ENCODE peak calls at places on chromosomes 7 and 10, in four cellular contexts. One of them, this sample, is unnamed.

GRCh38 chr7:25907214-25907613 is 244.8 kb upstream of the NFE2L3 start:
- DNase-seq in lung: no peak
- DNase-seq in cardiac muscle cell: no peak
- DNase-seq in ascending aorta: no peak
- DNase-seq in this sample: no peak

GRCh38 chr10:59907918-59908807 is 1.8 kb upstream of the CCDC6 start:
- DNase-seq in ascending aorta: peak; percentile 90
- DNase-seq in lung: peak; percentile 65
- DNase-seq in cardiac muscle cell: peak; percentile 66
- DNase-seq in this sample: no peak

GRCh38 chr7:29485376-29486190 is 78.1 kb upstream of the PRR15 start:
- DNase-seq in lung: no peak
- DNase-seq in cardiac muscle cell: no peak
- DNase-seq in ascending aorta: no peak
- DNase-seq in this sample: no peak

GRCh38 chr7:55348502-55348901 is 16.6 kb upstream of the LANCL2 start:
- DNase-seq in lung: no peak
- DNase-seq in ascending aorta: no peak
- DNase-seq in cardiac muscle cell: no peak
- DNase-seq in this sample: no peak

GRCh38 chr10:72098301-72099053 is 10.1 kb upstream of the SPOCK2 start:
- DNase-seq in ascending aorta: no peak
- DNase-seq in lung: no peak
- DNase-seq in cardiac muscle cell: no peak
- DNase-seq in this sample: no peak

GRCh38 chr7:43491123-43491522 is 91.8 kb upstream of the STK17A start:
- DNase-seq in cardiac muscle cell: no peak
- DNase-seq in lung: no peak
- DNase-seq in ascending aorta: no peak
- DNase-seq in this sample: no peak

GRCh38 chr10:21293518-21294356 is 231.7 kb downstream of the SKIDA1 start:
- DNase-seq in ascending aorta: no peak
- DNase-seq in cardiac muscle cell: no peak
- DNase-seq in lung: no peak
- DNase-seq in this sample: no peak

GRCh38 chr7:48611993-48612392 is 312.4 kb upstream of the CDC14C start:
- DNase-seq in ascending aorta: no peak
- DNase-seq in lung: no peak
- DNase-seq in cardiac muscle cell: no peak
- DNase-seq in this sample: no peak

GRCh38 chr10:23871211-23871610 is 337.7 kb upstream of the KIAA1217 start:
- DNase-seq in cardiac muscle cell: no peak
- DNase-seq in ascending aorta: no peak
- DNase-seq in lung: no peak
- DNase-seq in this sample: no peak

GRCh38 chr7:101953248-101953819 is 135.9 kb downstream of the CUX1 start:
- DNase-seq in ascending aorta: peak; percentile 83
- DNase-seq in lung: no peak
- DNase-seq in cardiac muscle cell: peak; percentile 45
- DNase-seq in this sample: no peak

GRCh38 chr10:127576751-127577161 is 27.6 kb downstream of the NPS start:
- DNase-seq in cardiac muscle cell: no peak
- DNase-seq in ascending aorta: no peak
- DNase-seq in lung: no peak
- DNase-seq in this sample: no peak

GRCh38 chr7:47730135-47730534 is 148.2 kb upstream of the TNS3 start:
- DNase-seq in cardiac muscle cell: no peak
- DNase-seq in ascending aorta: no peak
- DNase-seq in lung: no peak
- DNase-seq in this sample: no peak

GRCh38 chr10:3858051-3858845 is 73.2 kb upstream of the KLF6 start:
- DNase-seq in ascending aorta: no peak
- DNase-seq in cardiac muscle cell: no peak
- DNase-seq in lung: no peak
- DNase-seq in this sample: no peak

GRCh38 chr10:35639651-35640311 is 2.3 kb downstream of the FZD8 start:
- DNase-seq in lung: no peak
- DNase-seq in ascending aorta: no peak
- DNase-seq in cardiac muscle cell: peak; percentile 56
- DNase-seq in this sample: no peak

GRCh38 chr7:150631084-150631824 is 931 bp downstream of the GIMAP6 start:
- DNase-seq in lung: no peak
- DNase-seq in ascending aorta: no peak
- DNase-seq in cardiac muscle cell: no peak
- DNase-seq in this sample: no peak

GRCh38 chr7:75995052-75995471 is 667 bp upstream of the TMEM120A start:
- DNase-seq in cardiac muscle cell: no peak
- DNase-seq in lung: no peak
- DNase-seq in ascending aorta: peak; percentile 65
- DNase-seq in this sample: no peak

GRCh38 chr7:85010306-85010705 is 176.6 kb downstream of the SEMA3D start:
- DNase-seq in ascending aorta: no peak
- DNase-seq in lung: no peak
- DNase-seq in cardiac muscle cell: peak; percentile 43
- DNase-seq in this sample: no peak

GRCh38 chr7:113118074-113118959 is at the start of gene SMIM30:
- DNase-seq in lung: peak; percentile 91
- DNase-seq in ascending aorta: peak; percentile 97
- DNase-seq in cardiac muscle cell: peak; percentile 96
- DNase-seq in this sample: peak; percentile 77

GRCh38 chr7:142808461-142808801 is 37.7 kb downstream of the PRSS2 start:
- DNase-seq in ascending aorta: no peak
- DNase-seq in cardiac muscle cell: no peak
- DNase-seq in lung: no peak
- DNase-seq in this sample: no peak

GRCh38 chr10:1057106-1057657 is 997 bp downstream of the WDR37 start:
- DNase-seq in ascending aorta: no peak
- DNase-seq in cardiac muscle cell: peak; percentile 21
- DNase-seq in lung: no peak
- DNase-seq in this sample: no peak
- H3K4me1 ChIP-seq in ascending aorta: peaks cover 12% of the 10 kb centered on the region
- H3K4me1 ChIP-seq in cardiac muscle cell: peaks cover 19% of the 10 kb centered on the region
- H3K4me1 ChIP-seq in lung: peaks cover 30% of the 10 kb centered on the region
- H3K4me1 ChIP-seq in this sample: peaks cover 12% of the 10 kb centered on the region

GRCh38 chr10:101123085-101123814 is 7.8 kb upstream of the TLX1 start:
- DNase-seq in lung: no peak
- DNase-seq in cardiac muscle cell: no peak
- DNase-seq in ascending aorta: no peak
- DNase-seq in this sample: no peak
- H3K4me3 ChIP-seq in lung: no peak overlapping the region
- H3K4me3 ChIP-seq in cardiac muscle cell: peak overlapping the region; percentile 4
- H3K4me3 ChIP-seq in ascending aorta: no peak overlapping the region
- H3K4me3 ChIP-seq in this sample: peak overlapping the region; percentile 60

GRCh38 chr10:13414855-13415254 is 66.8 kb upstream of the SEPHS1 start:
- DNase-seq in ascending aorta: no peak
- DNase-seq in lung: no peak
- DNase-seq in cardiac muscle cell: peak; percentile 14
- DNase-seq in this sample: no peak
- TF ChIP-seq CTCF in ascending aorta: no peak
- TF ChIP-seq CTCF in lung: no peak
- TF ChIP-seq CTCF in cardiac muscle cell: peak; percentile 51
- TF ChIP-seq CTCF in this sample: no peak

GRCh38 chr7:21912931-21913780 is 32.5 kb downstream of the CDCA7L start:
- DNase-seq in cardiac muscle cell: no peak
- DNase-seq in ascending aorta: no peak
- DNase-seq in lung: no peak
- DNase-seq in this sample: no peak

GRCh38 chr7:21916629-21917028 is 29.1 kb downstream of the CDCA7L start:
- DNase-seq in ascending aorta: no peak
- DNase-seq in lung: no peak
- DNase-seq in cardiac muscle cell: no peak
- DNase-seq in this sample: no peak

GRCh38 chr7:21916176-21916575 is 29.5 kb downstream of the CDCA7L start:
- DNase-seq in cardiac muscle cell: no peak
- DNase-seq in lung: no peak
- DNase-seq in ascending aorta: no peak
- DNase-seq in this sample: no peak

GRCh38 chr7:21915140-21915539 is 30.6 kb downstream of the CDCA7L start:
- DNase-seq in ascending aorta: no peak
- DNase-seq in cardiac muscle cell: no peak
- DNase-seq in lung: no peak
- DNase-seq in this sample: no peak

DNA sequence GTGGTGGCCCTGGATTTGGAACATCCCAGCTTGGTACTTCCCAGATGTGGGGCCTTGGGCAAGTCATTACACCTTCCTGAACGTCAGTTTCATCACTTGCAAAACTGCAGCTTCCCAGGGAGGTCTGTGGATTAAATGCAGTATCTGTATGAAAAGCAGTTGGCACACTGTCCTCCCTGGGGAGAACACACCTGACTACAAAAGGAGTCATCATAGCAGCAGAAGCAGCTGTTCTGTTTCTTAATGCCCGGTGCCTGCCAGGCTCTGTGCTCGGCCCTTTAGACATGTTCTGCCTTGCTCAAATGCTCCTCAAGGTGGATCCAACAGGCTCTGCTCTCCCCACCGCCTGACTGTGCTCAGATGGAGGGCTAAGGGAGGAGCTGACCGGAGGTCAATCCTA is 31.0 kb downstream of the CDCA7L start:
- DNase-seq in lung: no peak
- DNase-seq in cardiac muscle cell: no peak
- DNase-seq in ascending aorta: no peak
- DNase-seq in this sample: no peak
- H3K4me1 ChIP-seq in lung: peaks cover 9% of the 10 kb centered on the region
- H3K4me1 ChIP-seq in cardiac muscle cell: peaks cover 10% of the 10 kb centered on the region
- H3K4me1 ChIP-seq in ascending aorta: no peaks in the 10 kb centered on the region
- H3K4me1 ChIP-seq in this sample: no peaks in the 10 kb centered on the region

GRCh38 chr10:51422311-51423120 is 276.9 kb downstream of the CSTF2T start:
- DNase-seq in ascending aorta: peak; percentile 79
- DNase-seq in lung: peak; percentile 51
- DNase-seq in cardiac muscle cell: peak; percentile 61
- DNase-seq in this sample: no peak
- H3K4me3 ChIP-seq in ascending aorta: peak overlapping the region; percentile 14
- H3K4me3 ChIP-seq in lung: no peak overlapping the region
- H3K4me3 ChIP-seq in cardiac muscle cell: no peak overlapping the region
- H3K4me3 ChIP-seq in this sample: no peak overlapping the region

GRCh38 chr7:6012355-6013104 is 3.5 kb downstream of the AIMP2 start:
- DNase-seq in cardiac muscle cell: no peak
- DNase-seq in ascending aorta: no peak
- DNase-seq in lung: peak; percentile 36
- DNase-seq in this sample: no peak

GRCh38 chr7:6011541-6011940 is 2.5 kb downstream of the AIMP2 start:
- DNase-seq in ascending aorta: no peak
- DNase-seq in cardiac muscle cell: no peak
- DNase-seq in lung: no peak
- DNase-seq in this sample: no peak

DNA sequence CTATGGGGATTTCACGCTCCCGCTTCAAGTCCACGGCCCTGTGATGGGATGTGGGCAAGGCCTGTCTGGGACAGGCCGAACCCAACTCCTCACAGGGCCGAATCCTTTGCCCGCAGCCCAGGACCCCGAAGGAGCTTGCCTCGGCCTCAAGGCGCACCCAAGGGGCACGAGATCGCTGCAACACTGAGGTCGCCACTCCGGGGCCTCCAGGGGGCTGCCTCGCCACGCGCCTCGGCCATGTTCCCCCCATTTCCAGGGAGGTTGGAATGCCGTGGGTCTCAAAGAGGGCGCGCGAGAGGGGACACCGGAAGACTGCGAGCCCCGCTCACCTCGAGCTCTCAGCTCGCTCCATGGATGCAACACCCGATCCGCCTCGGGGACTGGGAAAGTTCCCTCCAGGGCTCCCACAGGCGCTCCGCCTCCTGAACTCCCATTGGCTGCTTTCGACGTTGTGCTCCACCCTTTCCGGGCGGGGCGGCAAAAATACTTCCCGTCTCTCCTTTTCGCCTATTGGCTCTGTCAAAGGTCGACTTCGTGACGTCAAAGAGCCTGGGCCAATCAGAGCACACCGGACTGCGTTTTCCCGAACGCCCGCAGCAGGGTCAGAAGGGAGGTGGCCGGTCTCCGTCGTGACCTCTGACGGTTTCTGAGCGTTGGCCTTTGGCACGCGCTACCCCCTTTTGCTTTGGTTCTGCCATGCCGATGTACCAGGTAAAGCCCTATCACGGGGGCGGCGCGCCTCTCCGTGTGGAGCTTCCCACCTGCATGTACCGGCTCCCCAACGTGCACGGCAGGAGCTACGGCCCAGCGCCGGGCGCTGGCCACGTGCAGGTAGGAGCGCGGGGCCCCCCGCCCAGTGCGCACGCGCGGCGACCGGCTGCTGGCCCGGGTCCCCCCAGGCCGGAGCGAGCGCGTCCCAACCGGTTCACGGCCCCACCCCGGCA is at the start of the genes AIMP2 and PMS2:
- DNase-seq in ascending aorta: peak; percentile 99
- DNase-seq in lung: peak; percentile 99
- DNase-seq in cardiac muscle cell: peak; percentile 99
- DNase-seq in this sample: peak; percentile 92
- TF ChIP-seq CTCF in ascending aorta: peak; percentile 14
- TF ChIP-seq CTCF in lung: no peak
- TF ChIP-seq CTCF in cardiac muscle cell: no peak
- TF ChIP-seq CTCF in this sample: no peak

DNA sequence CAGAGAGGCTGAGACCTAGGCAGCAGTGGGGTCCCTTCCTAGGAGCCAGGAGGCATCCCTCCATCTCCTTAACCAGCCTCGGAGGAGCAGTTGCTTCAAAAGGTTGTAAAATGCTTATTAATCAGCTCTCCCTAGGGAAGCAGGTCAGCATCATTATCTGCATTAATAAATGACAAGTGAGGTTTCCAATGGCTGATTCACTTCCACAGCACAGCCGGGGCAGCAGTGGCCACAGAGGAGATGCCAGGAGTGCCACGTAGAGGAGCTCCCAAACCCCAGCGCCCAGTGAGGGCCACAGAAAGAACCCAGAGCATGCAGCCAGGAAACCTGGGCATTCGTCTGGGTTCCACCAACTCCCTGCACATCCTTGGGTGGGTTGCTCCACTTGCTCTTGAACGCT is 8.2 kb upstream of the NPFFR1 start:
- DNase-seq in ascending aorta: no peak
- DNase-seq in cardiac muscle cell: no peak
- DNase-seq in lung: no peak
- DNase-seq in this sample: no peak
- H3K4me1 ChIP-seq in ascending aorta: peaks cover 9% of the 10 kb centered on the region
- H3K4me1 ChIP-seq in cardiac muscle cell: no peaks in the 10 kb centered on the region
- H3K4me1 ChIP-seq in lung: no peaks in the 10 kb centered on the region
- H3K4me1 ChIP-seq in this sample: peaks cover 11% of the 10 kb centered on the region

DNA sequence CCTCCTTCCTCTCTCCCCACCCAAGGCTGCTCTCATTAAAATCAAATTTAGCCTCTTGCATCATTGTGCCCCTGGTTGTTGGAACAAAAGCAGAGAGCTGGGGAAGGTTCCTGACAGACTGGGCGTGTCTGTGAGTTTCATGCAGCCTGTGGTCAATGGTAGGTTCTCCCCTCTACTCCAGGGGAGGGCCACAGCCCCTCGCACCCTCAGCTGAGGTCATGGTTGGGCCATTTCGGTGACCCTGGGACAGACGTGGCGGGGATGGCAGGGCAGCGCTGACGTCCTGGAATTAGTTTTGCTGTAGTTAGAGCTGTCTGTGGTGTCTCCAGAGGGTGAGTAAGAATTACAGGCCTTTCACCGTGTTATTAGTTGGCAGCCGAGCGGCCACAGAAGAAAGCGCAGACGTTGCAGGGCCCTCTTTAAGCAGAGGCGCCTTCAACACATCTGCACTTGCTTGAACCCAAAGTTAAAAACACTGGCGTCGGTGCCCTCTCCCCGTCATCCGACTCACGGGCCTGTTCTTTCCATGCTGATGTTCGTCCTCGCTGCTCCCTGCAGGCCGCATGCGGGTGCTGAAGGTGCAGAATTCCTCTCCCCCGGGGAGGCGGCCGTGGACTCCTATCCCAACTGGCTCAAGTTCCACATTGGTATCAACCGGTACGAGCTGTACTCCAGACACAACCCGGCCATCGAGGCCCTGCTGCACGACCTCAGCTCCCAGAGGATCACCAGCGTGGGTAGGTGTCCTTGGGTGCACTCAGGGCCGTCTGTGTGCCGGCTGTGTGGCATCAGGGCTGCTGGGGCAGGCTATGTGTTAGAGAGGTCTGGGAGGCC is 2.8 kb downstream of the FAM20C start:
- DNase-seq in cardiac muscle cell: no peak
- DNase-seq in ascending aorta: no peak
- DNase-seq in lung: no peak
- DNase-seq in this sample: no peak
- H3K4me3 ChIP-seq in cardiac muscle cell: no peak overlapping the region
- H3K4me3 ChIP-seq in ascending aorta: peak overlapping the region; percentile 83
- H3K4me3 ChIP-seq in lung: peak overlapping the region; percentile 61
- H3K4me3 ChIP-seq in this sample: peak overlapping the region; percentile 61